ENCODE peak calls at places on chromosomes 3 and 15, in seven cellular contexts. S, X, J, D, Q, F and N are unnamed samples.

GRCh38 chr3:24192004-24192403 is 246.9 kb downstream of the NR1D2 start:
- DNase-seq in D (no peak), Q (no peak), S (no peak), J (no peak), F (no peak), X (no peak), N (no peak)

GRCh38 chr15:26841941-26842340 is 24.9 kb upstream of the GABRA5 start:
- DNase-seq in D (no peak), F (no peak), Q (no peak), J (no peak), X (no peak), S (no peak), N (no peak)

GRCh38 chr3:136751259-136752045 is 726 bp downstream of the STAG1 start:
- DNase-seq in Q (peak), S (peak), X (peak), F (peak), J (no peak), D (peak), N (peak)

GRCh38 chr3:50392101-50392715 is 32.9 kb upstream of the TMEM115 start:
- DNase-seq in D (no peak), S (no peak), F (no peak), X (no peak), Q (no peak), J (no peak), N (no peak)

GRCh38 chr3:8657804-8658311 is 13.3 kb upstream of the SSUH2 start:
- DNase-seq in J (no peak), Q (no peak), S (no peak), F (peak), D (peak), X (no peak), N (no peak)

GRCh38 chr3:75983609-75984290 is 198.4 kb upstream of the ZNF717 start:
- DNase-seq in X (no peak), S (peak), D (no peak), Q (no peak), F (no peak), J (no peak), N (no peak)

GRCh38 chr15:54026258-54026657 is 48.0 kb downstream of the UNC13C start:
- DNase-seq in J (no peak), F (no peak), D (no peak), X (no peak), S (no peak), Q (no peak), N (no peak)

GRCh38 chr3:160643994-160644393 is 33.0 kb upstream of the ARL14 start:
- DNase-seq in Q (no peak), S (peak), X (no peak), D (no peak), J (no peak), F (no peak), N (no peak)

GRCh38 chr3:194766845-194767244 is 81.2 kb downstream of the FAM43A start:
- DNase-seq in J (no peak), S (no peak), Q (no peak), D (no peak), F (no peak), X (no peak), N (no peak)